ENCODE peak calls at places on chromosomes 7 and 10, in four cellular contexts. X, H, O and V are unnamed samples.

GRCh38 chr7:38660427-38661099 is 29.4 kb upstream of the AMPH start:
- DNase-seq in X (no peak), H (peak), O (peak), V (no peak)

GRCh38 chr7:117673839-117674238 is 194.0 kb downstream of the CFTR start:
- DNase-seq in X (no peak), H (peak), O (peak), V (no peak)

GRCh38 chr7:46957195-46957594 is 624.7 kb downstream of the TNS3 start:
- DNase-seq in X (no peak), H (no peak), O (no peak), V (no peak)

GRCh38 chr10:29023678-29024077 is 265.2 kb upstream of the LYZL1 start:
- DNase-seq in X (no peak), H (no peak), O (no peak), V (no peak)

GRCh38 chr10:43340101-43340500 is 31.3 kb upstream of the FXYD4 start:
- DNase-seq in X (no peak), H (no peak), O (no peak), V (no peak)

GRCh38 chr7:120190566-120190965 is 82.4 kb upstream of the KCND2 start:
- DNase-seq in X (no peak), H (no peak), O (no peak), V (no peak)

GRCh38 chr10:129274928-129275474 is 192.0 kb upstream of the MGMT start:
- DNase-seq in X (no peak), H (no peak), O (no peak), V (no peak)

GRCh38 chr10:62894156-62894555 is 78.0 kb upstream of the EGR2 start:
- DNase-seq in X (no peak), H (no peak), O (no peak), V (no peak)

GRCh38 chr10:42990721-42991441 is 86.0 kb upstream of the RET start:
- DNase-seq in X (peak), H (no peak), O (no peak), V (no peak)

GRCh38 chr10:33843379-33843778 is 508.9 kb upstream of the NRP1 start:
- DNase-seq in X (no peak), H (no peak), O (no peak), V (no peak)

DNA sequence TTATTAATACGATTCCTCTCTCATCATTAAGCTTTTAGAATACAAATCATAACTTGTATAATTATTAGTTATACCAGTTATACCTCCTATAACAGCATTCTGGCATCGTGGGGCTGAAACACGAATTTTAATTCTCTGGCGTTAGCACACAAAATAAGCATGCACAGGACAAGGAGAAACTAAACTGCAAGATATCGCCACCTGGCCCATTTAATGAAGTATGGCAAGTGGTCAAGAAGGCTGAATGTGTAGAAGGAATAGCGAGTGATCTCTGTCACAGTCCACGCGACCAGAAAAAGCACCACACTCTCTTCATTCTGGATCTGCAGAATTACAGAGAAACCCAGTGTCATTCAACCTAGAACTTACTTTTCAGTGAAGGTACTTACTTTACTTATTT is 18.1 kb downstream of the HACD1 start:
- DNase-seq in X (no peak), H (peak), O (peak), V (no peak)
- TF ChIP-seq CTCF in X (no peak), H (peak), O (peak), V (peak)

GRCh38 chr10:102281103-102281502 is 35.8 kb downstream of the GBF1 start:
- DNase-seq in X (no peak), H (no peak), O (no peak), V (no peak)
- H3K4me3 ChIP-seq in X (peak), H (no peak), O (no peak), V (no peak)

DNA sequence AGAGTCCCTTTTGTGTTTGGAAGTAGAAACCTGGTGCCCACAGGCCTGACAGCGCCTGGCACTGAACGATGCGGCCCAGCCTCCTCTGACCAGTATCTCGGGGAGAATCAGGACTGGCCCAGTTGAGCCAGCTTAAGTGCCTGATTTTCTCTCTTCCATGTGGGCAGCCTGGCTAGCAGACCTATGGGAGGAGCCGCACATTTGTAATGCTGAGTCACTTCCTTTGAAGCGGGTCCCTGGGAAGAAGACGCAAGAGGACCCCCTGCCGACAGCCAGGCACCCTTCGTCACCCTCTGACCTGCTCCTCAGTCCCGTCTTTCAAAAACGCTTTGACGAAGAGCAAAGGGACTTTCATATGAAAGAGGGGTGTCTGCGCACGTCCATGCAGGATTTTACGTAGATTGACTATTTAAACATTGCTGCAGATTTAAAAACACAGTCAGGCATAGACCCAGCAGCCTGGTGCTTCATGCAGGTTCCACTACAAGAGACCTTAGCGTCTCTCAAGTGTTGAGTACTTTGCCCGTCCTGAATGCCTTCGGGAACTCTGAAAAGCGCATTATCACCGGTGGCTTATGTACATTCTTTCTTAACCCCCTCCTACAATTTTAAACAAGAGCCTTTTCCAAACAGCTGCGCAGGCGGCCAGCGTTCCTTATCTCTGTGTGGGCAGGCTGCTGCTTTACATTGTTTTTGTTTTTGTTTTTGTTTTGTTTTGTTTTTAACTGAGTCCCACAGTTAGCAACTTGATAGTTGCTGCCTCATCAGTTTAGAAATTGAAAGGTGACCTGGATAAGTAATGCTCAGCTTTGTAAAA is 36.5 kb upstream of the AP5Z1 start:
- DNase-seq in X (no peak), H (peak), O (peak), V (no peak)
- TF ChIP-seq CTCF in X (no peak), H (no peak), O (no peak), V (no peak)

GRCh38 chr10:71770789-71771188 is 2.5 kb downstream of the VSIR start:
- DNase-seq in X (peak), H (no peak), O (no peak), V (no peak)

GRCh38 chr10:71771204-71771603 is 2.1 kb downstream of the VSIR start:
- DNase-seq in X (peak), H (no peak), O (no peak), V (peak)

GRCh38 chr10:71772832-71773220 is 494 bp downstream of the VSIR start:
- DNase-seq in X (no peak), H (no peak), O (no peak), V (no peak)

GRCh38 chr10:71773221-71773971 is at the start of gene VSIR:
- DNase-seq in X (peak), H (peak), O (peak), V (peak)

GRCh38 chr10:71771821-71772617 is 1.3 kb downstream of the VSIR start:
- DNase-seq in X (peak), H (peak), O (peak), V (peak)
- H3K4me3 ChIP-seq in X (peak), H (peak), O (no peak), V (peak)

GRCh38 chr7:11567571-11567970 is 264.4 kb downstream of the THSD7A start:
- DNase-seq in X (no peak), H (no peak), O (peak), V (no peak)

GRCh38 chr7:11573128-11573527 is 258.9 kb downstream of the THSD7A start:
- DNase-seq in X (no peak), H (no peak), O (no peak), V (no peak)

GRCh38 chr7:11576340-11576739 is 255.7 kb downstream of the THSD7A start:
- DNase-seq in X (no peak), H (no peak), O (no peak), V (no peak)

GRCh38 chr7:11570205-11570604 is 261.8 kb downstream of the THSD7A start:
- DNase-seq in X (no peak), H (no peak), O (no peak), V (no peak)

DNA sequence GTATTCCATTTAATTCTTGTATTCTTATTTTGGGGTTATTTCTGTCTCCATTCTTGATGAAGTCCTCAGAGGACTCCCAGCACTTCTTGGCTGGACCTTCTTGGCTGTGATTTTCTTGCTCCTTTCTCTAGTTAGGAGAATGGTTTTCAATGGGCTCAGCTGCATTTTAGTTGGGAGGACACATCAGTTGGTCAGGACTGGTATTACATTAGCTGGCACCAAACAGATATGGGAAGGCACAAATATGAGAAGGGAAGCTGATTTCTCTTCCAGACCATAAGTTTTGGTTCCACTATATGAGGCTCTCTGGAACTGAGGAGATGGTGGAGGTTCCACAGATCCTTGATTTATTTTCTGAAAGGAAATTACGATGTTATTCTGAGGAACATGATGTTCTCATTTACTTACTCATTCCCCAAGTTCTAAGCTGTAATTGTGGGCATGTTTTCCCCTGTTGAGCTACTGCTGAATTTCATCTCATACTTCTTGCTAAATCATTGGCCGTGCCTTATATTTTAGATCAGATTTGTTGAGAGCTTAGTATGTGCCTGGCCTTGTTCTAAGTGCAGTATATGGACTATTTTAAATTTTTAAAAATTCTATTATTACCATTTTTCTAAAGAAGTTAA is 261.0 kb downstream of the THSD7A start:
- DNase-seq in X (no peak), H (no peak), O (no peak), V (no peak)
- TF ChIP-seq CTCF in X (no peak), H (no peak), O (no peak), V (no peak)

DNA sequence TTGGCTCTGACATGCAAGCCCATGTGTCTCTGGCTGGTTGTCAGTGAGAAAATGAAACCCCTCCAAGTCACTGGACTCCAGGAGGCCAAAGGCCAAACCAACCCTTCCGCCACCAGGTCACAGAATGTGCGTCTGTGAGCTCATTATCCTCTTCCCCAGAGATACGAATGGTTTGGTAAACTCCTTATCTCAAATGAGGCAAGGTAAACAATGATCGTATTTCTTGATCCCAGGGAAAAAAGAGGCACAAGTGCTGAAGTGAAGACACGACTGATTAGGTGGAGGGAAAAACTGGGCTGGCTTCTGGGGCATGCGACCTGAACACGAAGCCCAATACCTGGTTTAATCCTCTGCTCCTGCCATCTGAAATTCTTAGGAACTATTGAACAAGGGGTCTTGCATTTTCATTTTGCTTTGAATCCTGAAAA is 70.6 kb upstream of the ARID5B start:
- DNase-seq in X (no peak), H (no peak), O (no peak), V (no peak)
- H3K4me3 ChIP-seq in X (no peak), H (no peak), O (no peak), V (no peak)

DNA sequence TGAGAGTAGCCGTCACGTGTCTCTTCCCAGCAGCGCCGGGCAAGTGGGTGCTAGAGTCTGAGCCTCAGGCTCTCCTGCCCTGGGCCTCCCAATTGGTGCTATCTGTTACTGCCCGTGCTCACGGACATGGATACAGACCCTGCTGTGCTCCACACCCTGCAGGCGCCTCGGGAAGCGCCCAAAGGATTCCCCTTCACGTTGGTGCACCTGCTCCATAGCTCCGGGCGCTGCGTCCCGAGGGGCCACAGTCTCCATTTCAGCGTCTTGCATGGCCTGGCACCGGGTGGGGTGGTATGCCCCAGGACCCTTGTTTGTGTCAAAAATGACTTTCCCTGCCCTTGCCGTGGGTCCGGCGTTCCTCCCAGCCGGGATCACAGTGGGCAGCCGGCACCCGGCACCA is 13.8 kb upstream of the ZNF212 start:
- DNase-seq in X (no peak), H (no peak), O (no peak), V (no peak)
- TF ChIP-seq CTCF in X (no peak), H (no peak), O (no peak), V (no peak)